ENCODE peak calls at places on chromosomes 2 and 18, in six cellular contexts. R is activated naive CD8-positive, alpha-beta T cell treated with anti-CD3 and anti-CD28 coated beads, Interleukin-2, amount 50 U/mL, for 16 hours; Y is GM23338; J is memory B cell; E is AG08395; P is progenitor cell of endocrine pancreas. T is an unnamed sample.

GRCh38 chr2:74850816-74851566 is 17.1 kb downstream of the HK2 start:
- DNase-seq in E (peak; percentile 6), Y (no peak), J (no peak), P (no peak), R (no peak), T (no peak)

GRCh38 chr2:138090330-138090729 is 126.1 kb downstream of the HNMT start:
- DNase-seq in J (no peak), E (peak; percentile 72), R (no peak), Y (peak; percentile 48), P (no peak), T (peak; percentile 62)

GRCh38 chr18:63254716-63255399 is 64.7 kb downstream of the BCL2 start:
- DNase-seq in R (no peak), E (no peak), Y (no peak), P (no peak), J (no peak), T (no peak)

GRCh38 chr2:71792926-71793761 is 339.8 kb downstream of the DYSF start:
- DNase-seq in R (no peak), J (no peak), Y (no peak), P (no peak), E (peak; percentile 54), T (no peak)

GRCh38 chr2:191748528-191749180 is 70.7 kb downstream of the NABP1 start:
- DNase-seq in R (no peak), J (no peak), Y (no peak), P (no peak), E (no peak), T (no peak)

GRCh38 chr2:66509326-66509811 is 74.4 kb downstream of the MEIS1 start:
- DNase-seq in E (no peak), R (no peak), J (no peak), Y (peak; percentile 38), P (no peak), T (peak; percentile 91)

GRCh38 chr18:41391616-41392610 is 563.1 kb upstream of the PIK3C3 start:
- DNase-seq in E (peak; percentile 59), R (no peak), P (peak; percentile 37), J (no peak), Y (peak; percentile 91), T (peak; percentile 96)

GRCh38 chr2:2271471-2271941 is 59.6 kb downstream of the MYT1L start:
- DNase-seq in R (no peak), J (no peak), Y (no peak), E (peak; percentile 77), P (no peak), T (no peak)

GRCh38 chr2:231604101-231604684 is 11.5 kb downstream of the TEX44 start:
- DNase-seq in R (no peak), P (peak; percentile 19), Y (peak; percentile 67), E (no peak), J (peak; percentile 77), T (peak; percentile 76)

T was measured in NCI-H69.